ENCODE peak calls at places on chromosome 17, in four cellular contexts. W is K562, M is GM12878, U is HepG2. I is an unnamed sample.

GRCh38 chr17:17347956-17348871 is 45.0 kb downstream of the NT5M start:
- DNase-seq in U (no peak), M (no peak), W (no peak), I (no peak)

GRCh38 chr17:45146616-45147101 is 1.6 kb upstream of the HEXIM1 start:
- DNase-seq in M (no peak), W (no peak), U (no peak), I (no peak)

GRCh38 chr17:74601944-74602572 is 10.0 kb upstream of the CD300LD start:
- DNase-seq in U (peak; percentile 60), W (peak; percentile 74), M (no peak), I (peak; percentile 70)

GRCh38 chr17:55245986-55246385 is 18.8 kb upstream of the HLF start:
- DNase-seq in W (no peak), U (no peak), M (no peak), I (no peak)

GRCh38 chr17:63191610-63192009 is 225.6 kb downstream of the TANC2 start:
- DNase-seq in M (no peak), U (no peak), W (no peak), I (no peak)

GRCh38 chr17:44988256-44988942 is 20.3 kb upstream of the C1QL1 start:
- DNase-seq in U (no peak), W (no peak), M (no peak), I (no peak)

GRCh38 chr17:15171433-15172047 is 93.6 kb downstream of the PMP22 start:
- DNase-seq in W (peak; percentile 42), U (peak; percentile 37), M (no peak), I (peak; percentile 73)

GRCh38 chr17:54455251-54455868 is 445.3 kb upstream of the TOM1L1 start:
- DNase-seq in U (no peak), M (no peak), W (no peak), I (no peak)

GRCh38 chr17:64343833-64344637 is 46.6 kb downstream of the PECAM1 start:
- DNase-seq in M (no peak), W (no peak), U (peak; percentile 74), I (no peak)

GRCh38 chr17:77254961-77255741 is 114.4 kb downstream of the SEC14L1 start:
- DNase-seq in U (peak; percentile 73), M (no peak), W (peak; percentile 42), I (no peak)

GRCh38 chr17:43349142-43349541 is 49.7 kb upstream of the ARL4D start:
- DNase-seq in M (no peak), U (no peak), W (no peak), I (no peak)

GRCh38 chr17:41697122-41697962 is 8.7 kb downstream of the EIF1 start:
- DNase-seq in U (no peak), W (no peak), M (no peak), I (peak; percentile 60)

GRCh38 chr17:64993867-64994266 is 62.7 kb downstream of the GNA13 start:
- DNase-seq in W (no peak), U (no peak), M (no peak), I (no peak)

GRCh38 chr17:69246726-69247375 is 18.2 kb upstream of the ABCA10 start:
- DNase-seq in M (peak; percentile 25), W (peak; percentile 40), U (peak; percentile 62), I (peak; percentile 14)

GRCh38 chr17:40123811-40124114 is 2.0 kb downstream of the MSL1 start:
- DNase-seq in W (no peak), M (no peak), U (no peak), I (no peak)

GRCh38 chr17:33838281-33838680 is 416.8 kb upstream of the CCL2 start:
- DNase-seq in W (no peak), M (no peak), U (no peak), I (no peak)

GRCh38 chr17:11561281-11561680 is 37.0 kb upstream of the DNAH9 start:
- DNase-seq in W (no peak), M (no peak), U (no peak), I (no peak)

GRCh38 chr17:68697850-68698313 is 96.7 kb upstream of the FAM20A start:
- DNase-seq in M (no peak), U (peak; percentile 14), W (no peak), I (no peak)

GRCh38 chr17:50620848-50621247 is 13.8 kb upstream of the ABCC3 start:
- DNase-seq in U (no peak), M (no peak), W (peak; percentile 54), I (peak; percentile 59)

GRCh38 chr17:41959030-41959335 is 7.6 kb upstream of the CNP start:
- DNase-seq in M (no peak), U (no peak), W (no peak), I (no peak)

GRCh38 chr17:76153640-76154039 is 12.6 kb upstream of the FOXJ1 start:
- DNase-seq in M (no peak), W (no peak), U (peak; percentile 58), I (no peak)

GRCh38 chr17:50114849-50115357 is 15.1 kb downstream of the SAMD14 start:
- DNase-seq in W (no peak), U (peak; percentile 77), M (no peak), I (peak; percentile 70)

GRCh38 chr17:34723875-34724274 is 144.5 kb downstream of the TMEM132E start:
- DNase-seq in W (no peak), U (no peak), M (no peak), I (no peak)

GRCh38 chr17:45431531-45432404 is 902 bp downstream of the ARHGAP27 start:
- DNase-seq in M (no peak), U (peak; percentile 76), W (peak; percentile 93), I (peak; percentile 86)

GRCh38 chr17:49387374-49388289 is 25.6 kb upstream of the ZNF652 start:
- DNase-seq in U (no peak), M (no peak), W (peak; percentile 42), I (no peak)

GRCh38 chr17:35121315-35121714 is at the start of gene FNDC8:
- DNase-seq in M (no peak), W (no peak), U (no peak), I (no peak)

GRCh38 chr17:64504769-64505319 is 1.2 kb downstream of the DDX5 start:
- DNase-seq in U (peak; percentile 42), W (no peak), M (no peak), I (no peak)

GRCh38 chr17:72030067-72030899 is 90.5 kb upstream of the SOX9 start:
- DNase-seq in W (no peak), M (peak; percentile 71), U (peak; percentile 16), I (peak; percentile 68)

GRCh38 chr17:16882243-16882925 is 89.5 kb downstream of the TNFRSF13B start:
- DNase-seq in U (no peak), W (no peak), M (no peak), I (no peak)

GRCh38 chr17:69314246-69315030 is 12.5 kb downstream of the ABCA5 start:
- DNase-seq in U (no peak), M (no peak), W (no peak), I (peak; percentile 6)

GRCh38 chr17:43540821-43541674 is 5.1 kb downstream of the ETV4 start:
- DNase-seq in M (no peak), W (no peak), U (no peak), I (no peak)

GRCh38 chr17:83200746-83201145 is 121.3 kb downstream of the METRNL start:
- DNase-seq in U (no peak), M (no peak), W (no peak), I (no peak)

GRCh38 chr17:83203472-83204221 is 124.2 kb downstream of the METRNL start:
- DNase-seq in U (no peak), W (no peak), M (no peak), I (no peak)

GRCh38 chr17:83203073-83203471 is 123.7 kb downstream of the METRNL start:
- DNase-seq in W (no peak), M (no peak), U (peak; percentile 72), I (no peak)

GRCh38 chr17:83201206-83202001 is 122.0 kb downstream of the METRNL start:
- DNase-seq in M (no peak), U (no peak), W (no peak), I (no peak)

GRCh38 chr17:83202002-83203000 is 122.9 kb downstream of the METRNL start:
- DNase-seq in U (no peak), W (no peak), M (no peak), I (no peak)
- TF ChIP-seq FOXK2 in U (no peak), W (no peak), M (no peak), I (no peak)

DNA sequence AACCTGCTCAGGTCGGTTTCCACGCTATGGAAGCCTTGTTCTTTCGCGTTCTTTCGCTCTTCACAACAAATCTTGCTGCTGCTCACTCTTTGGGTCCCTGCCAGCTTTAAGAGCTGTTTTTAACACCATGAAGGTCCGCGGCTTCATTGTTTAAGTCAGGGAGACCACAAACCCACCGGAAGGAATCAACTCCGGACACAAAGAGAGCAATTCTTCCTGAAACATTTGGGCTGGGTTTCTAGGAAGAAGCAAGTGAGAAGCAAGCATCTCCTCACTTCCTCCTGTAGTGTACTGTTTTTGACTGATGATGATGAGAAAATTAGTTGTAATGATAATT is 2.1 kb upstream of the CBX1 start:
- DNase-seq in U (no peak), M (no peak), W (no peak), I (no peak)
- TF ChIP-seq TARDBP in U (no peak), M (no peak), W (no peak), I (no peak)

DNA sequence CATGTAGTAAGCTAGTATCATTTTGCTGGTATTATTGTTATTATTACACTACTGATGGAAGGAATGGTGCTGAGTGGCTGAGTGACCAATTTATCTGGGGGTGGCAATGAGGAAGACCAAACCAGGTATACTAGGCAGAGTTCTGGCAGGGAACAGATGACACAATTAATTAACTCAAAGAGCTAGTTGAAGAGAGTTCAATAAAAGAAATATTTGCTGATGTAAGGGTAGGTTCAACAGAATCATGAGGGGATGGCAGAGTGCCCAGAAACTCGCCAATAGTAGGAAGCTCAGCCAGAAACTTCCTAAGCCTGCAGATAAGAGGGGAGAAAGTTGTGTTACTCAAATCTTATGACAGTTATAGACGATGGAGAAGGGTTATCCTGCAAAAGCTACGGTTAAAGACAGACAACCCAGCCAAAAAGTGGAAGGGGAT is 352.5 kb downstream of the KCNJ2 start:
- DNase-seq in M (no peak), U (no peak), W (no peak), I (no peak)
- TF ChIP-seq FOXK2 in M (no peak), U (no peak), W (no peak), I (no peak)

GRCh38 chr17:8630227-8630801 is at the start of gene MYH10:
- DNase-seq in W (peak; percentile 31), M (no peak), U (no peak), I (no peak)

GRCh38 chr17:8630802-8631553 is 453 bp upstream of the MYH10 start:
- DNase-seq in W (peak; percentile 93), M (peak; percentile 82), U (peak; percentile 99), I (peak; percentile 98)

GRCh38 chr17:8628172-8628571 is 2.4 kb downstream of the MYH10 start:
- DNase-seq in U (no peak), M (no peak), W (no peak), I (no peak)

GRCh38 chr17:8628609-8629169 is 1.8 kb downstream of the MYH10 start:
- DNase-seq in U (no peak), M (no peak), W (peak; percentile 17), I (no peak)

DNA sequence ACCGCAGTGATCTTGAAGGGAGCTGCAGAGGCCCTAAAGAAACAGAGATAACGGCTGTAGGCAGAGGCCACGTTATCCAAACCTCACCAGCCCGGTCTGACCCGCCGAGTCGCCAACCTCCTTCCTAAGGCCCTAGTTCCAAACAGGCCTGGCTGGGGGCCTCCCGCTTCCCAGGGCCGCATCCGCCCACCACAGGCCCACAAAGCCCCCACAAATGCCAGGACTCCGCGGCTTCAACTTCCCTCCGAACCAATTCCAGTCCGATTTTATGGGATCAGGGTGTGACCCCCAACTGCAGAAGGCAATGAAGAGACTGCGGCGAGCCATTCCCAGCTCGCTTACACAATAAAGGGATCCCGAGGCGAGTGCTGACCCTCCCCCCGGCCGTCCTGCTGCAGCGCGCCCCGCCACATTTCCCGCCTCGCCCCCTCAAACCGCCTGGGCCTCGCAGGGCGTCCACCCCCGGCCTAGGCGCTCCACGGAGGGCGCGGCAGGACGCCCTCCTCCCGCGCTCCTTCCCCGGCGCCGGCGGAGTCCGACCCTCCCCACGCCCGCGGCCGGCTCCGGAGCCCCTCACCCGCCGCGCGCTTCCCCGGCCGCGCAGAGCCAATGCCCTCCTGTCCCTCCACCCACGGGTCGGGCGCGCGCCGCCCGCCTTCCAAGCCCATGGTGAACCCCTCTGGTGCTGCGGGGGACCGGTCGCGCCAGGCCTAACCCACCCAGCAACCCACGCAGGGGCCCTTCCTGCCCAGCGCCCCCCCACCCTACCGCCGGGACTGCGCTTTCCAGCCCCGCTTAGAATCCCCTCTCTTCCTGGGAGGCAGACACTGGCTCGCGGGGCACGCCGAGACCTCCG is 926 bp downstream of the MYH10 start:
- DNase-seq in W (peak; percentile 39), U (no peak), M (no peak), I (peak; percentile 33)
- TF ChIP-seq TARDBP in W (no peak), U (no peak), M (no peak), I (no peak)